ENCODE peak calls at places on chromosomes 2 and 18, in four cellular contexts. One of them, this sample, is unnamed.

GRCh38 chr2:151789055-151789834 is 39.0 kb downstream of the ARL5A start:
- DNase-seq in tibial artery: no peak
- DNase-seq in breast epithelium: no peak
- DNase-seq in cardiac fibroblast: no peak
- DNase-seq in this sample: no peak

GRCh38 chr2:122167561-122167960 is 412.1 kb downstream of the TSN start:
- DNase-seq in tibial artery: no peak
- DNase-seq in breast epithelium: no peak
- DNase-seq in cardiac fibroblast: peak
- DNase-seq in this sample: no peak

GRCh38 chr2:236554629-236555282 is 14.9 kb upstream of the ACKR3 start:
- DNase-seq in tibial artery: no peak
- DNase-seq in breast epithelium: no peak
- DNase-seq in cardiac fibroblast: no peak
- DNase-seq in this sample: no peak

GRCh38 chr2:203626952-203627681 is 79.3 kb upstream of the CD28 start:
- DNase-seq in tibial artery: no peak
- DNase-seq in breast epithelium: no peak
- DNase-seq in cardiac fibroblast: peak
- DNase-seq in this sample: no peak

GRCh38 chr2:27959496-27959895 is 69.0 kb downstream of the BABAM2 start:
- DNase-seq in tibial artery: peak
- DNase-seq in breast epithelium: no peak
- DNase-seq in cardiac fibroblast: peak
- DNase-seq in this sample: no peak

GRCh38 chr2:43333656-43334144 is 107.3 kb upstream of the ZFP36L2 start:
- DNase-seq in tibial artery: no peak
- DNase-seq in breast epithelium: no peak
- DNase-seq in cardiac fibroblast: peak
- DNase-seq in this sample: no peak

GRCh38 chr2:18829331-18829902 is 240.0 kb upstream of the NT5C1B start:
- DNase-seq in tibial artery: no peak
- DNase-seq in breast epithelium: no peak
- DNase-seq in cardiac fibroblast: peak
- DNase-seq in this sample: no peak

GRCh38 chr18:45386256-45386655 is 229.0 kb upstream of the SLC14A2 start:
- DNase-seq in tibial artery: no peak
- DNase-seq in breast epithelium: no peak
- DNase-seq in cardiac fibroblast: peak
- DNase-seq in this sample: no peak

GRCh38 chr18:78273876-78274275 is 705.7 kb upstream of the SALL3 start:
- DNase-seq in tibial artery: no peak
- DNase-seq in breast epithelium: no peak
- DNase-seq in cardiac fibroblast: no peak
- DNase-seq in this sample: no peak

GRCh38 chr18:59983506-59983905 is 83.7 kb downstream of the PMAIP1 start:
- DNase-seq in tibial artery: no peak
- DNase-seq in breast epithelium: no peak
- DNase-seq in cardiac fibroblast: no peak
- DNase-seq in this sample: no peak

GRCh38 chr2:120204945-120205670 is 18.1 kb downstream of the TMEM185B start:
- DNase-seq in tibial artery: no peak
- DNase-seq in breast epithelium: no peak
- DNase-seq in cardiac fibroblast: no peak
- DNase-seq in this sample: no peak

GRCh38 chr2:120204417-120204816 is 18.8 kb downstream of the TMEM185B start:
- DNase-seq in tibial artery: no peak
- DNase-seq in breast epithelium: no peak
- DNase-seq in cardiac fibroblast: no peak
- DNase-seq in this sample: no peak

GRCh38 chr2:120204022-120204405 is 19.2 kb downstream of the TMEM185B start:
- DNase-seq in tibial artery: no peak
- DNase-seq in breast epithelium: no peak
- DNase-seq in cardiac fibroblast: no peak
- DNase-seq in this sample: no peak

GRCh38 chr2:120203341-120204021 is 19.7 kb downstream of the TMEM185B start:
- DNase-seq in tibial artery: no peak
- DNase-seq in breast epithelium: no peak
- DNase-seq in cardiac fibroblast: peak
- DNase-seq in this sample: no peak

GRCh38 chr2:120205901-120206581 is 17.2 kb downstream of the TMEM185B start:
- DNase-seq in tibial artery: no peak
- DNase-seq in breast epithelium: no peak
- DNase-seq in cardiac fibroblast: peak
- DNase-seq in this sample: no peak
- TF ChIP-seq CTCF in tibial artery: peak
- TF ChIP-seq CTCF in breast epithelium: no peak
- TF ChIP-seq CTCF in cardiac fibroblast: peak
- TF ChIP-seq CTCF in this sample: peak

GRCh38 chr2:60806595-60806987 is 50.5 kb downstream of the PAPOLG start:
- DNase-seq in tibial artery: no peak
- DNase-seq in breast epithelium: no peak
- DNase-seq in cardiac fibroblast: no peak
- DNase-seq in this sample: peak

GRCh38 chr2:60811491-60812370 is 55.7 kb downstream of the PAPOLG start:
- DNase-seq in tibial artery: no peak
- DNase-seq in breast epithelium: no peak
- DNase-seq in cardiac fibroblast: no peak
- DNase-seq in this sample: peak

GRCh38 chr2:60806988-60807681 is 51.1 kb downstream of the PAPOLG start:
- DNase-seq in tibial artery: no peak
- DNase-seq in breast epithelium: no peak
- DNase-seq in cardiac fibroblast: peak
- DNase-seq in this sample: peak

GRCh38 chr2:60804473-60804872 is 48.4 kb downstream of the PAPOLG start:
- DNase-seq in tibial artery: no peak
- DNase-seq in breast epithelium: no peak
- DNase-seq in cardiac fibroblast: no peak
- DNase-seq in this sample: no peak

DNA sequence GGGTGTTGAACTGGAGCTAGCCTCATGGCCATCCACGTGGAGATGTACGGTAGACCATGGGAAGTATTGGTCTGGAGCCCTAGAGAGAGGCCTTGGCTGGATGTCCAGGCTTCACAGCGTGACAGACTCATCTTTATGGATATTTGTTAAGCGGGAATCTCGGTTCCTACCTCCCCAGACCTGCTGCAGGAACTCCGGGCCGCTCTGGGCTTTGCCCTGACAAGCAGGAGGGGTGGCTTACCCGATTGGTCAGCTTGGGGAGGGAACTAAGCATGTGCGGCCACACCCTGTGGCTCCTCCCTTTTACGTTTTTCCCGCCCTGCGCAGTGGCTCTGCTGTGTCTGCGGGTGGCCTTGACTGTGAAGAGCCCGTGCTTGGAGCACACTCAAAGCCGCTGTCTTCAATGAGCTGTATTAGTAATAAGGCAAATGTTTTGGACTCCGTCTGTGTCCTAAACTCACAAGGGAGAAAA is 52.3 kb downstream of the PAPOLG start:
- DNase-seq in tibial artery: no peak
- DNase-seq in breast epithelium: no peak
- DNase-seq in cardiac fibroblast: no peak
- DNase-seq in this sample: peak
- TF ChIP-seq CTCF in tibial artery: no peak
- TF ChIP-seq CTCF in breast epithelium: no peak
- TF ChIP-seq CTCF in cardiac fibroblast: no peak
- TF ChIP-seq CTCF in this sample: no peak

DNA sequence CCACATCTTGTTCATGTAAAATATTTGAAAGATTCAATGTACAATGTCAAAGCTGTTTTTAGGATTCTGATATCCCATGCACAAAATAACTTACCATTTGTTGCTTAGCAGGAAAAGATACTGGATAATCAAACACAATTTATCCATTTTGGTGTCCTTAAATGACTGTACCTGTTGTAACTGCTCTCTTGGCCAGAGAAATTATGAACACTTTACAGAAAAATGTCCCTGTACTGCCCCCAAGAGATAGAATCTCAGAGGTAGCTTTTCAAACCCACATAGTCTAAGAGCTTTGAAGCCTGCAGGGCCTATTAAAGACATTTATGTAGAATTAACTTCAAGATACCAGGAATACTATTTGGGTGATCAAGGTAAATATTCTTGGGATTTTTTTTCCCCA is 12.2 kb upstream of the ME2 start:
- DNase-seq in tibial artery: no peak
- DNase-seq in breast epithelium: no peak
- DNase-seq in cardiac fibroblast: peak
- DNase-seq in this sample: no peak
- TF ChIP-seq CTCF in tibial artery: peak
- TF ChIP-seq CTCF in breast epithelium: no peak
- TF ChIP-seq CTCF in cardiac fibroblast: peak
- TF ChIP-seq CTCF in this sample: no peak

GRCh38 chr2:2566396-2567323 is 235.6 kb upstream of the MYT1L start:
- DNase-seq in tibial artery: no peak
- DNase-seq in breast epithelium: no peak
- DNase-seq in cardiac fibroblast: no peak
- DNase-seq in this sample: no peak

GRCh38 chr2:2562867-2563266 is 231.8 kb upstream of the MYT1L start:
- DNase-seq in tibial artery: no peak
- DNase-seq in breast epithelium: no peak
- DNase-seq in cardiac fibroblast: no peak
- DNase-seq in this sample: no peak

GRCh38 chr2:2563309-2563860 is 232.3 kb upstream of the MYT1L start:
- DNase-seq in tibial artery: no peak
- DNase-seq in breast epithelium: no peak
- DNase-seq in cardiac fibroblast: no peak
- DNase-seq in this sample: no peak

GRCh38 chr2:2565671-2566070 is 234.6 kb upstream of the MYT1L start:
- DNase-seq in tibial artery: no peak
- DNase-seq in breast epithelium: no peak
- DNase-seq in cardiac fibroblast: no peak
- DNase-seq in this sample: no peak

DNA sequence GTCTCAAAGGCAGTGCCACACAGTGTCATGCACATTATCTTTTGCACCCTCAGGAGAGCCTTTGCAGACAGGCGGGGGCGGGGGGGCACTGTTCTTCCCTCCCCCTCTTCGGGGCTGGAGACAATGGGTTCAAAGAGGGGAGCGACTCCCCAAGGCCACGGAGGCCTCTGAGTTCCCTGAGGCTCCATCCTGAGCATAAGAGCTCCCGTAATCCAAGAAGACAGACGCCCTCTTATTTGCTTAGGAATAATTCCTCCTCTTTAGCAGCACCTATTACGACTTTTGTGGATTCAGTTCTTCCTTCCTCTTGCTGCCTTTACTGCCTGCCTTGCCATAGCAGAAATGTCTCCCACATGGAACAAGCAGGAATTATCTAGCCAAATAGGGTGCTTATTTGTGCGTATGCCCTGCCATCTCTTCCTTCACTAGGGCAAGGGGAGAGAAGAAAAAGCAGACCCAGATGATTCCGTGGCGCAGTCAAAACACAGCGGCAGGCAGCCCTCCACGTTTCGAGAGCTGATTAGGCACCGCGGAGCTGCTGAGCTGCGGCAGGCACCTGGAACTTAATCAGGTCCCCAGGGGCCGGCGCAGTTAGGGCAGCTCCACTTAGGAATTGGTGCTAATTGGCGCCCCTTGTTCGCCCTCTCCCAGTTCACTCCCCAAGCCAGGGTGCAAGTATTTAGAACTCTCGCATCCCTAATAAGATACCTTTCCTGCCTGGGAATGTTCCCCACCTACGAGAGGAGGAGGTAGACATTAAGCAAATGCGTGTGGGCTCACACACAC is 233.4 kb upstream of the MYT1L start:
- DNase-seq in tibial artery: no peak
- DNase-seq in breast epithelium: no peak
- DNase-seq in cardiac fibroblast: no peak
- DNase-seq in this sample: no peak
- TF ChIP-seq CTCF in tibial artery: no peak
- TF ChIP-seq CTCF in breast epithelium: no peak
- TF ChIP-seq CTCF in cardiac fibroblast: no peak
- TF ChIP-seq CTCF in this sample: no peak

DNA sequence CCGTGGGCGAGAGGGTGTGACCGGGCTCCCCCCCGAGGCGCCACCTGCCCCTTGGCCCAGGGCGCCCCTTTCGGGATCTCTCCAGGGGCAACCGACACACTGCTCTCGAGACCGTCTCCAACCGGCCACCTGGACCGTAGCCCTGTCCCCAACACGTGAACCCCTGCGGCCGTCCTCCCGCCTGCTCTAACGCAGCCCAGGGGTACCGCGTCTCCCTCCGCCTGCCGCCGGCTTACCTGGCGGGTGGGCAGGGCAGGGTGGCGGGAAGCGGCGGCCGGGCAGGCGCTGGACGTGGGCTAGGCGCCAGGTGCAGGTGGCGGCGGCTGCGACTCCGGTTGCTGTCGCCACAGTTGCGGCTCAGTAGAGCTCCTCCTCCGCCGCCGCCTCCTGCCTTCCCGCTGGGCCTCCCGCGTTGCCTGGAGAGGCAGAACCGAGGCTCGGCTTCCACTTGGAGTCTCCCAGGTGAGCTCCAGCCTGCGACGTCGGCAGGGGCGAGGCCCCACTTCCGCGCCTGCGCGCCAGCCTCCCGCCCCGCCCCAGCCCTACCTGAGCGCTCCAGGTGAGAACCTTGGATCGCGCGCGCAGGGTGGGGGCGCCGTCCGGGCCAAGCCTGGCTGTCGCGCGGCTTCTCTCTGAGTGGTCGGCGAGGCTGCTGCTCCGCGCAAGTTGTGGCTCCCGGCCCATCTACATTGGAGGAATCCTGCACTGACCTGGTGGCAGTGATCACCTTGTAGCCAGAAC is at the start of gene GALNT3:
- DNase-seq in tibial artery: no peak
- DNase-seq in breast epithelium: peak
- DNase-seq in cardiac fibroblast: no peak
- DNase-seq in this sample: peak
- TF ChIP-seq CTCF in tibial artery: no peak
- TF ChIP-seq CTCF in breast epithelium: no peak
- TF ChIP-seq CTCF in cardiac fibroblast: no peak
- TF ChIP-seq CTCF in this sample: no peak

GRCh38 chr18:64103979-64104378 is 44.9 kb downstream of the LINC00305 start:
- DNase-seq in tibial artery: no peak
- DNase-seq in breast epithelium: no peak
- DNase-seq in cardiac fibroblast: no peak
- DNase-seq in this sample: no peak
- TF ChIP-seq CTCF in tibial artery: no peak
- TF ChIP-seq CTCF in breast epithelium: no peak
- TF ChIP-seq CTCF in cardiac fibroblast: no peak
- TF ChIP-seq CTCF in this sample: peak

DNA sequence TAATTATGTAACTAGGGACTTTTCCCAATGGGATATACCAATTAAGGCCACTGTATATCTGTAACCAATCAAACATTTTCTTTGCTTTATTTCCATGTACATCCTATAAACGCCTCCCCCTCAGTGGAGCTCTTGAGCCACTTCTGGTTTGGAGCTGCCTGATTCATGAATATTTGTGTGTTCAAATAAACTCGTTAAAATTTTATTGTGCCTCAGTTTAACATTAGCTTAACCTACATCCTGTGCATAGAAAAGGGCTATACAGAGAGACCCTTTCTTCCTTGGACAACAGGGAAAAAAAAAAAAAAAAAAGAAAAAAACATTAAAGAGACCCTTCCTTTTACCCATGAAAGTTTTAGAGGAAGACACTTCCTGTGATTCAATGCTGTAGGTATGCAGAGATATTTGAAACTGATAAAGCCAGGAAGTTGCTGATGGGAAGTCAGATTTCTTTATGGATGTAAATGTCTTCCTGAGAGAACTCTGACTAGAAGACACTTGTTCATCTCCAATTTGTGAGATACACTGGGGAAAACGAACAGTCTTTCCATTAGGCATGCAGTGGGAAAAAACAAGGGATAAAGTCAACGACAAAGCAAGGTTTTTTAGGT is 614.6 kb upstream of the SOX11 start:
- DNase-seq in tibial artery: no peak
- DNase-seq in breast epithelium: no peak
- DNase-seq in cardiac fibroblast: peak
- DNase-seq in this sample: no peak
- TF ChIP-seq CTCF in tibial artery: no peak
- TF ChIP-seq CTCF in breast epithelium: no peak
- TF ChIP-seq CTCF in cardiac fibroblast: no peak
- TF ChIP-seq CTCF in this sample: no peak

GRCh38 chr2:20578895-20579825 is 71.7 kb downstream of the HS1BP3 start:
- DNase-seq in tibial artery: peak
- DNase-seq in breast epithelium: peak
- DNase-seq in cardiac fibroblast: peak
- DNase-seq in this sample: no peak
- TF ChIP-seq CTCF in tibial artery: no peak
- TF ChIP-seq CTCF in breast epithelium: no peak
- TF ChIP-seq CTCF in cardiac fibroblast: no peak
- TF ChIP-seq CTCF in this sample: no peak

This sample was measured in mesothelial cell of epicardium.